ENCODE peak calls at places on chromosomes 11 and 22, in seven cellular contexts. One of them, this sample, is unnamed.

GRCh38 chr11:108786281-108786990 is 121.6 kb downstream of the DDX10 start:
- DNase-seq in stimulated activated CD4-positive, alpha-beta T cell treated with anti-CD3 and anti-CD28 coated beads, Interleukin-12 subunit alpha, Interleukin-12 subunit beta, amount 100 ng/mL, for 24 hours: no peak
- DNase-seq in NCI-H1417: no peak
- DNase-seq in EL: no peak
- DNase-seq in HTR-8/SVneo: no peak
- DNase-seq in CD4-positive, CD25-positive, alpha-beta regulatory T cell: no peak
- DNase-seq in NCI-H510A treated with DMSO at 0.1 percent for 48 hours: peak; percentile 31
- DNase-seq in this sample: no peak

GRCh38 chr11:34999453-34999852 is 83.0 kb downstream of the PDHX start:
- DNase-seq in EL: no peak
- DNase-seq in NCI-H1417: no peak
- DNase-seq in stimulated activated CD4-positive, alpha-beta T cell treated with anti-CD3 and anti-CD28 coated beads, Interleukin-12 subunit alpha, Interleukin-12 subunit beta, amount 100 ng/mL, for 24 hours: no peak
- DNase-seq in HTR-8/SVneo: no peak
- DNase-seq in CD4-positive, CD25-positive, alpha-beta regulatory T cell: no peak
- DNase-seq in NCI-H510A treated with DMSO at 0.1 percent for 48 hours: no peak
- DNase-seq in this sample: no peak

GRCh38 chr11:92826597-92826996 is 142.9 kb upstream of the MTNR1B start:
- DNase-seq in HTR-8/SVneo: no peak
- DNase-seq in EL: no peak
- DNase-seq in NCI-H1417: no peak
- DNase-seq in stimulated activated CD4-positive, alpha-beta T cell treated with anti-CD3 and anti-CD28 coated beads, Interleukin-12 subunit alpha, Interleukin-12 subunit beta, amount 100 ng/mL, for 24 hours: no peak
- DNase-seq in NCI-H510A treated with DMSO at 0.1 percent for 48 hours: no peak
- DNase-seq in CD4-positive, CD25-positive, alpha-beta regulatory T cell: no peak
- DNase-seq in this sample: no peak

GRCh38 chr22:49629586-49630447 is 197.9 kb downstream of the BRD1 start:
- DNase-seq in NCI-H510A treated with DMSO at 0.1 percent for 48 hours: peak; percentile 37
- DNase-seq in HTR-8/SVneo: no peak
- DNase-seq in stimulated activated CD4-positive, alpha-beta T cell treated with anti-CD3 and anti-CD28 coated beads, Interleukin-12 subunit alpha, Interleukin-12 subunit beta, amount 100 ng/mL, for 24 hours: no peak
- DNase-seq in EL: no peak
- DNase-seq in CD4-positive, CD25-positive, alpha-beta regulatory T cell: no peak
- DNase-seq in NCI-H1417: no peak
- DNase-seq in this sample: no peak

GRCh38 chr11:67006029-67006884 is 16.7 kb upstream of the SYT12 start:
- DNase-seq in stimulated activated CD4-positive, alpha-beta T cell treated with anti-CD3 and anti-CD28 coated beads, Interleukin-12 subunit alpha, Interleukin-12 subunit beta, amount 100 ng/mL, for 24 hours: no peak
- DNase-seq in CD4-positive, CD25-positive, alpha-beta regulatory T cell: no peak
- DNase-seq in NCI-H510A treated with DMSO at 0.1 percent for 48 hours: no peak
- DNase-seq in HTR-8/SVneo: peak; percentile 61
- DNase-seq in EL: peak; percentile 41
- DNase-seq in NCI-H1417: no peak
- DNase-seq in this sample: peak; percentile 91

GRCh38 chr11:47394322-47395224 is 13.8 kb upstream of the SLC39A13 start:
- DNase-seq in NCI-H1417: no peak
- DNase-seq in EL: no peak
- DNase-seq in CD4-positive, CD25-positive, alpha-beta regulatory T cell: peak; percentile 23
- DNase-seq in stimulated activated CD4-positive, alpha-beta T cell treated with anti-CD3 and anti-CD28 coated beads, Interleukin-12 subunit alpha, Interleukin-12 subunit beta, amount 100 ng/mL, for 24 hours: peak; percentile 41
- DNase-seq in HTR-8/SVneo: no peak
- DNase-seq in NCI-H510A treated with DMSO at 0.1 percent for 48 hours: no peak
- DNase-seq in this sample: no peak

GRCh38 chr11:133946541-133947297 is 10.0 kb downstream of the IGSF9B start:
- DNase-seq in NCI-H1417: peak; percentile 86
- DNase-seq in NCI-H510A treated with DMSO at 0.1 percent for 48 hours: peak; percentile 55
- DNase-seq in HTR-8/SVneo: no peak
- DNase-seq in EL: no peak
- DNase-seq in stimulated activated CD4-positive, alpha-beta T cell treated with anti-CD3 and anti-CD28 coated beads, Interleukin-12 subunit alpha, Interleukin-12 subunit beta, amount 100 ng/mL, for 24 hours: no peak
- DNase-seq in CD4-positive, CD25-positive, alpha-beta regulatory T cell: no peak
- DNase-seq in this sample: no peak

GRCh38 chr11:57275582-57275981 is 38.5 kb upstream of the APLNR start:
- DNase-seq in NCI-H1417: no peak
- DNase-seq in NCI-H510A treated with DMSO at 0.1 percent for 48 hours: no peak
- DNase-seq in CD4-positive, CD25-positive, alpha-beta regulatory T cell: no peak
- DNase-seq in HTR-8/SVneo: no peak
- DNase-seq in EL: no peak
- DNase-seq in stimulated activated CD4-positive, alpha-beta T cell treated with anti-CD3 and anti-CD28 coated beads, Interleukin-12 subunit alpha, Interleukin-12 subunit beta, amount 100 ng/mL, for 24 hours: no peak
- DNase-seq in this sample: no peak

GRCh38 chr11:75193711-75194110 is 42.8 kb downstream of the SLCO2B1 start:
- DNase-seq in stimulated activated CD4-positive, alpha-beta T cell treated with anti-CD3 and anti-CD28 coated beads, Interleukin-12 subunit alpha, Interleukin-12 subunit beta, amount 100 ng/mL, for 24 hours: no peak
- DNase-seq in NCI-H1417: no peak
- DNase-seq in HTR-8/SVneo: no peak
- DNase-seq in NCI-H510A treated with DMSO at 0.1 percent for 48 hours: no peak
- DNase-seq in CD4-positive, CD25-positive, alpha-beta regulatory T cell: no peak
- DNase-seq in EL: no peak
- DNase-seq in this sample: no peak

GRCh38 chr11:128956401-128957203 is 13.9 kb upstream of the TP53AIP1 start:
- DNase-seq in NCI-H510A treated with DMSO at 0.1 percent for 48 hours: peak; percentile 96
- DNase-seq in stimulated activated CD4-positive, alpha-beta T cell treated with anti-CD3 and anti-CD28 coated beads, Interleukin-12 subunit alpha, Interleukin-12 subunit beta, amount 100 ng/mL, for 24 hours: no peak
- DNase-seq in NCI-H1417: peak; percentile 53
- DNase-seq in HTR-8/SVneo: peak; percentile 53
- DNase-seq in CD4-positive, CD25-positive, alpha-beta regulatory T cell: no peak
- DNase-seq in EL: peak; percentile 76
- DNase-seq in this sample: peak; percentile 76

This sample was measured in A549.